ENCODE peak calls at places on chromosomes 2 and 18, in four cellular contexts. I is keratinocyte, L is spleen, V is suprapubic skin. Q is an unnamed sample.

GRCh38 chr18:56835331-56835730 is 184.2 kb downstream of the WDR7 start:
- DNase-seq in I (no peak), L (no peak), V (no peak), Q (no peak)

GRCh38 chr2:152395132-152396024 is 60.4 kb downstream of the FMNL2 start:
- DNase-seq in V (no peak), I (no peak), L (no peak), Q (no peak)

GRCh38 chr18:37778417-37779165 is 213.0 kb upstream of the CELF4 start:
- DNase-seq in I (no peak), V (peak; percentile 61), L (peak; percentile 82), Q (peak; percentile 53)

GRCh38 chr2:46842876-46843275 is 72.7 kb downstream of the MCFD2 start:
- DNase-seq in L (no peak), V (peak; percentile 28), I (no peak), Q (no peak)

GRCh38 chr18:24986611-24987270 is 365.2 kb downstream of the ZNF521 start:
- DNase-seq in L (no peak), V (no peak), I (no peak), Q (no peak)

GRCh38 chr2:17830053-17831034 is 14.1 kb downstream of the MSGN1 start:
- DNase-seq in L (peak; percentile 86), V (no peak), I (peak; percentile 42), Q (peak; percentile 86)

GRCh38 chr2:28336993-28337627 is 55.5 kb upstream of the FOSL2 start:
- DNase-seq in L (peak; percentile 69), V (peak; percentile 63), I (no peak), Q (no peak)

GRCh38 chr2:33240178-33240577 is 236.3 kb upstream of the RASGRP3 start:
- DNase-seq in V (no peak), L (no peak), I (no peak), Q (no peak)

GRCh38 chr2:21642647-21643046 is 518.9 kb downstream of the TDRD15 start:
- DNase-seq in I (no peak), V (no peak), L (no peak), Q (no peak)

GRCh38 chr2:152222975-152223638 is 47.5 kb upstream of the STAM2 start:
- DNase-seq in V (no peak), I (no peak), L (no peak), Q (peak; percentile 58)

GRCh38 chr2:226758886-226759660 is 40.5 kb downstream of the IRS1 start:
- DNase-seq in L (no peak), V (no peak), I (no peak), Q (no peak)

GRCh38 chr18:75107196-75107930 is 101.6 kb downstream of the PTGR3 start:
- DNase-seq in L (no peak), V (no peak), I (no peak), Q (no peak)

GRCh38 chr18:50297621-50298442 is 10.3 kb upstream of the CXXC1 start:
- DNase-seq in I (no peak), V (peak; percentile 86), L (peak; percentile 94), Q (peak; percentile 77)

GRCh38 chr2:202084265-202084664 is 11.2 kb downstream of the KIAA2012 start:
- DNase-seq in L (no peak), V (no peak), I (no peak), Q (no peak)
- H3K27ac ChIP-seq in L (no peak overlapping the region), V (no peak overlapping the region), I (no peak overlapping the region), Q (no peak overlapping the region)

GRCh38 chr2:176038694-176039093 is 36.6 kb upstream of the LNPK start:
- DNase-seq in I (no peak), L (no peak), V (no peak), Q (no peak)

GRCh38 chr2:176035013-176035691 is 33.1 kb upstream of the LNPK start:
- DNase-seq in L (no peak), V (no peak), I (no peak), Q (no peak)

GRCh38 chr2:176039375-176039774 is 37.3 kb upstream of the LNPK start:
- DNase-seq in L (no peak), I (no peak), V (no peak), Q (no peak)
- TF ChIP-seq CTCF in L (no peak), I (no peak), V (no peak), Q (no peak)

DNA sequence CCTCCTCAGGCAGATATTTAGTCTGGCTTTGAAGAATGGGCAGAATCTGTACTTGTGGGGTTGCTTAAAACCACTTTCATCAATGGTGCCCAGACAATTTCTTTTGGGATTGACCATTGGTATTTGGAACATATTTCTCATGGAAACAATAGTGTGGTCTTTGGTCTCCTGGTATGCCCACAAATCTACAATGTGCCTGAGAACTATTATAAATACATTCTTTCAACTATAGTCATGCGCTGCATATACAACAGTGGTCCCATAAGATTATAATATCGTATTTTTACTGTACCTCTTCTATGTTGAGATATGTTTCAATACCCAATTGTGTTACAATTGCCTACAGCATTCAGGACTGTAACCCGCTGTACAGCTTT is 34.8 kb upstream of the PPP4R1 start:
- DNase-seq in V (no peak), I (no peak), L (no peak), Q (no peak)
- H3K27ac ChIP-seq in V (no peak overlapping the region), I (peak overlapping the region; percentile 99), L (no peak overlapping the region), Q (no peak overlapping the region)

GRCh38 chr2:53252115-53252514 is 515.5 kb upstream of the CHAC2 start:
- DNase-seq in L (no peak), V (no peak), I (no peak), Q (no peak)

GRCh38 chr2:53257287-53257686 is 510.3 kb upstream of the CHAC2 start:
- DNase-seq in I (no peak), L (no peak), V (no peak), Q (no peak)

GRCh38 chr2:53247986-53248735 is 519.4 kb upstream of the CHAC2 start:
- DNase-seq in L (no peak), V (no peak), I (no peak), Q (no peak)

GRCh38 chr2:53253244-53253643 is 514.4 kb upstream of the CHAC2 start:
- DNase-seq in I (no peak), V (no peak), L (no peak), Q (no peak)
- TF ChIP-seq CTCF in I (no peak), V (no peak), L (no peak), Q (no peak)

Q was measured in colonic mucosa.